ENCODE peak calls at places on chromosomes 12 and 14, in six cellular contexts. E, C, Z, Y, O and Q are unnamed samples.
A peak's percentile ranks its signal among the peaks of the same experiment; 100 is the strongest.

GRCh38 chr12:6315704-6316597 is 5.5 kb downstream of the PLEKHG6 start:
- DNase-seq in Z (no peak), E (no peak), C (no peak), O (no peak), Y (no peak), Q (no peak)

GRCh38 chr12:69099201-69099837 is 140.1 kb upstream of the CPSF6 start:
- DNase-seq in C (no peak), Z (no peak), E (no peak), O (no peak), Y (no peak), Q (no peak)

GRCh38 chr14:58747181-58747580 is 109.4 kb downstream of the DACT1 start:
- DNase-seq in E (peak; percentile 79), O (peak; percentile 86), C (peak; percentile 51), Y (peak; percentile 49), Z (no peak), Q (no peak)

GRCh38 chr12:123142948-123143752 is 7.7 kb downstream of the PITPNM2 start:
- DNase-seq in C (no peak), Y (peak; percentile 81), O (no peak), Z (no peak), E (no peak), Q (no peak)

GRCh38 chr12:50129297-50129696 is 17.3 kb downstream of the COX14 start:
- DNase-seq in Z (no peak), E (no peak), O (no peak), C (no peak), Y (no peak), Q (no peak)

GRCh38 chr12:93722757-93723567 is 45.8 kb downstream of the CRADD start:
- DNase-seq in Z (no peak), Y (no peak), O (peak; percentile 75), E (no peak), C (no peak), Q (no peak)

GRCh38 chr12:131137009-131137835 is 183.5 kb downstream of the ADGRD1 start:
- DNase-seq in Y (no peak), Z (no peak), C (no peak), E (no peak), O (no peak), Q (no peak)

GRCh38 chr12:69500631-69501030 is 30.4 kb downstream of the FRS2 start:
- DNase-seq in Y (no peak), C (no peak), E (no peak), Z (no peak), O (peak; percentile 23), Q (no peak)

GRCh38 chr12:46135750-46136149 is 133.1 kb downstream of the SLC38A1 start:
- DNase-seq in O (no peak), Y (no peak), C (no peak), E (no peak), Z (no peak), Q (no peak)

GRCh38 chr12:116924558-116925453 is 14.1 kb downstream of the FBXW8 start:
- DNase-seq in C (no peak), E (no peak), Z (no peak), O (peak; percentile 55), Y (no peak), Q (peak; percentile 89)

GRCh38 chr14:55581011-55581806 is 1.2 kb downstream of the KTN1 start:
- DNase-seq in C (no peak), Y (peak; percentile 34), Z (no peak), O (peak; percentile 39), E (peak; percentile 59), Q (peak; percentile 19)

GRCh38 chr12:13000616-13000934 is 510 bp upstream of the HEBP1 start:
- DNase-seq in Y (no peak), E (peak; percentile 76), O (peak; percentile 81), C (no peak), Z (no peak), Q (no peak)

GRCh38 chr12:48788852-48789775 is at the start of gene ADCY6:
- DNase-seq in O (no peak), C (peak; percentile 54), Z (no peak), E (peak; percentile 84), Y (peak; percentile 80), Q (no peak)

DNA sequence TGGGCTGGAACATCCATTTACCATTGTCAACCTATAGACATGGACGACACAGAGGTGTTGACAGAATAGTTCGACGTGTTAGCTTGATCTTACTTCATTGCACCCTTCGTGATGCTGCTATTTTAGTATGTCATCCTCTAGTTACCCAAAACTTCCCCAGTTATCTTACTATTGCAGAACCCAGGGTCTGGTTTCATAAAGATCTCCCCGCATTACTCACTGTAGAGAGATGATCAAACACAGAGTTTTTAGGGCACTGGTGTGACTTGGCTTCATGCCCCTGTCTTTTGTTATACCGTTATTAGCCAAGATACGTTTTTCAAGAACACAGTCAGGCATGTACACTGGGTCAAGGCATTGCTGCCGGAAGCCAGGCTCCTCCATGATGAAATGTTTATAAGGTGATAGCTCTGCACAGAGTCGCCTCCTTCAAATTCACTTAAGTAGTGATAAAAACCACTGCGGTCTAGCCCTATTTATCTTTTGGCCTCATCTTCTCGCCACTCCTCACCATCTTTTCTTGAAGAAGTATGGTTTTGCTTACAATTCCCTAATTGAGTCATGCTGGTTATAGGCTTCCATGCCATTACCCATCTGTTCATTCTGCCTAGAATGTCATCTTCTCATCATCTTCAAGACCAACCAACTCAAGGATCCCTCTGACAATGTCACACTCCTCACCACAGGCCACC is 1127.9 kb downstream of the VRK1 start:
- DNase-seq in C (no peak), Y (no peak), Z (no peak), E (no peak), O (no peak), Q (no peak)
- H3K27ac ChIP-seq in C (no peak overlapping the region), Y (no peak overlapping the region), Z (no peak overlapping the region), E (no peak overlapping the region), O (no peak overlapping the region), Q (no peak overlapping the region)

GRCh38 chr14:100126401-100126800 is 33.0 kb downstream of the DEGS2 start:
- DNase-seq in C (no peak), Z (no peak), O (no peak), E (no peak), Y (no peak), Q (no peak)
- H3K4me1 ChIP-seq in C (no peaks in the 10 kb centered on the region), Z (peaks cover 20% of the 10 kb centered on the region), O (no peaks in the 10 kb centered on the region), E (no peaks in the 10 kb centered on the region), Y (peaks cover 1% of the 10 kb centered on the region), Q (no peaks in the 10 kb centered on the region)

GRCh38 chr12:17992002-17992656 is 97.9 kb downstream of the RERGL start:
- DNase-seq in Z (no peak), C (no peak), E (no peak), O (no peak), Y (no peak), Q (no peak)
- H3K36me3 ChIP-seq in Z (no peaks in the 10 kb centered on the region), C (no peaks in the 10 kb centered on the region), E (no peaks in the 10 kb centered on the region), O (no peaks in the 10 kb centered on the region), Y (no peaks in the 10 kb centered on the region), Q (no peaks in the 10 kb centered on the region)

DNA sequence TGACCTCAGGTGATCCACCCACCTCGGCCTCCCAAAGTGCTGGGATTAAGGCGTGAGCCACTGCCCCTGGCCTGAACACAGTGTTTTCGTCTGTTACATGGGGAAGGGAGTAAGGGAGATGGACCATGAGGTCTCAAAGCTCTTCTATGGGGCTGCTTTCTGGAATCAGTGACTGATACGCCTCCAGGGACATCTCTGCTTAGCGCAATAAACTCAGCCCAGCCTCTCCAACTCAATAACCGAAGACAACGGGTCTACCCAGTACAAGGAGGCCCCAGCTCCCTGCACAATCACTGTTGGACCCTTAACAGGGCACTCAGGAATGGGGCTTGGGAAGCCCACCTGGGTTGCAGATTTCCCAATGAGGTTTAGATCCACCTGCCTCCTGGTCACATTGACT is 42.6 kb upstream of the CHGA start:
- DNase-seq in Z (no peak), Y (no peak), C (no peak), O (no peak), E (no peak), Q (no peak)
- H3K27ac ChIP-seq in Z (no peak overlapping the region), Y (no peak overlapping the region), C (no peak overlapping the region), O (no peak overlapping the region), E (no peak overlapping the region), Q (no peak overlapping the region)